ENCODE peak calls at places on chromosomes 11 and 22, in five cellular contexts. One of them, this sample, is unnamed.

GRCh38 chr22:43442386-43443060 is 30.7 kb downstream of the MPPED1 start:
- DNase-seq in psoas muscle: no peak
- DNase-seq in IMR-90: no peak
- DNase-seq in neural progenitor cell: no peak
- DNase-seq in HCT116: no peak
- DNase-seq in this sample: no peak

GRCh38 chr11:92632510-92632909 is 336.9 kb upstream of the MTNR1B start:
- DNase-seq in psoas muscle: no peak
- DNase-seq in IMR-90: no peak
- DNase-seq in neural progenitor cell: no peak
- DNase-seq in HCT116: no peak
- DNase-seq in this sample: peak; percentile 19

GRCh38 chr22:27094633-27095308 is 437.4 kb downstream of the MIAT start:
- DNase-seq in psoas muscle: no peak
- DNase-seq in IMR-90: peak; percentile 51
- DNase-seq in neural progenitor cell: no peak
- DNase-seq in HCT116: no peak
- DNase-seq in this sample: peak; percentile 62

GRCh38 chr11:27291954-27292641 is 70.9 kb downstream of the CCDC34 start:
- DNase-seq in psoas muscle: no peak
- DNase-seq in IMR-90: no peak
- DNase-seq in neural progenitor cell: no peak
- DNase-seq in HCT116: no peak
- DNase-seq in this sample: peak; percentile 63

GRCh38 chr11:118635237-118635591 is 27.8 kb downstream of the PHLDB1 start:
- DNase-seq in psoas muscle: no peak
- DNase-seq in IMR-90: no peak
- DNase-seq in neural progenitor cell: peak; percentile 68
- DNase-seq in HCT116: no peak
- DNase-seq in this sample: no peak

GRCh38 chr22:41471606-41472005 is 2.7 kb downstream of the ACO2 start:
- DNase-seq in psoas muscle: no peak
- DNase-seq in IMR-90: no peak
- DNase-seq in neural progenitor cell: no peak
- DNase-seq in HCT116: no peak
- DNase-seq in this sample: peak; percentile 52

GRCh38 chr11:115682101-115682500 is 177.9 kb upstream of the CADM1 start:
- DNase-seq in psoas muscle: no peak
- DNase-seq in IMR-90: peak; percentile 78
- DNase-seq in neural progenitor cell: no peak
- DNase-seq in HCT116: no peak
- DNase-seq in this sample: no peak

GRCh38 chr22:49460662-49461371 is 366.9 kb downstream of the BRD1 start:
- DNase-seq in psoas muscle: no peak
- DNase-seq in IMR-90: no peak
- DNase-seq in neural progenitor cell: no peak
- DNase-seq in HCT116: no peak
- DNase-seq in this sample: no peak

GRCh38 chr22:29092243-29092642 is 19.4 kb downstream of the KREMEN1 start:
- DNase-seq in psoas muscle: no peak
- DNase-seq in IMR-90: no peak
- DNase-seq in neural progenitor cell: no peak
- DNase-seq in HCT116: no peak
- DNase-seq in this sample: no peak

GRCh38 chr11:71936825-71937224 is 8.0 kb downstream of the RNF121 start:
- DNase-seq in psoas muscle: no peak
- DNase-seq in IMR-90: peak; percentile 53
- DNase-seq in neural progenitor cell: no peak
- DNase-seq in HCT116: peak; percentile 16
- DNase-seq in this sample: no peak

GRCh38 chr11:120168960-120169681 is 31.2 kb upstream of the TRIM29 start:
- DNase-seq in psoas muscle: peak; percentile 73
- DNase-seq in IMR-90: peak; percentile 45
- DNase-seq in neural progenitor cell: peak; percentile 85
- DNase-seq in HCT116: no peak
- DNase-seq in this sample: peak; percentile 81

GRCh38 chr11:67240575-67241389 is 25.5 kb upstream of the GRK2 start:
- DNase-seq in psoas muscle: peak; percentile 57
- DNase-seq in IMR-90: peak; percentile 75
- DNase-seq in neural progenitor cell: peak; percentile 68
- DNase-seq in HCT116: no peak
- DNase-seq in this sample: peak; percentile 84

GRCh38 chr11:120139316-120140069 is 1.6 kb upstream of the TRIM29 start:
- DNase-seq in psoas muscle: no peak
- DNase-seq in IMR-90: no peak
- DNase-seq in neural progenitor cell: no peak
- DNase-seq in HCT116: no peak
- DNase-seq in this sample: no peak

GRCh38 chr11:68804786-68805185 is 36.9 kb downstream of the CPT1A start:
- DNase-seq in psoas muscle: no peak
- DNase-seq in IMR-90: no peak
- DNase-seq in neural progenitor cell: no peak
- DNase-seq in HCT116: no peak
- DNase-seq in this sample: no peak

GRCh38 chr22:41699264-41700104 is at the start of gene MEI1:
- DNase-seq in psoas muscle: peak; percentile 88
- DNase-seq in IMR-90: peak; percentile 56
- DNase-seq in neural progenitor cell: peak; percentile 15
- DNase-seq in HCT116: no peak
- DNase-seq in this sample: peak; percentile 35

GRCh38 chr22:48444320-48445112 is 1383.2 kb downstream of the BRD1 start:
- DNase-seq in psoas muscle: no peak
- DNase-seq in IMR-90: no peak
- DNase-seq in neural progenitor cell: no peak
- DNase-seq in HCT116: no peak
- DNase-seq in this sample: no peak

GRCh38 chr22:24099661-24100060 is 81.6 kb upstream of the SUSD2 start:
- DNase-seq in psoas muscle: no peak
- DNase-seq in IMR-90: no peak
- DNase-seq in neural progenitor cell: no peak
- DNase-seq in HCT116: no peak
- DNase-seq in this sample: no peak

GRCh38 chr11:45079075-45079444 is 67.4 kb upstream of the PRDM11 start:
- DNase-seq in psoas muscle: no peak
- DNase-seq in IMR-90: no peak
- DNase-seq in neural progenitor cell: peak; percentile 62
- DNase-seq in HCT116: no peak
- DNase-seq in this sample: no peak

GRCh38 chr22:19823191-19823590 is 31.5 kb downstream of the GNB1L start:
- DNase-seq in psoas muscle: no peak
- DNase-seq in IMR-90: no peak
- DNase-seq in neural progenitor cell: no peak
- DNase-seq in HCT116: no peak
- DNase-seq in this sample: peak; percentile 4

GRCh38 chr11:32418836-32419235 is 16.5 kb downstream of the WT1 start:
- DNase-seq in psoas muscle: no peak
- DNase-seq in IMR-90: no peak
- DNase-seq in neural progenitor cell: no peak
- DNase-seq in HCT116: no peak
- DNase-seq in this sample: no peak

GRCh38 chr11:43943931-43944751 is 1.7 kb downstream of the C11orf96 start:
- DNase-seq in psoas muscle: peak; percentile 38
- DNase-seq in IMR-90: peak; percentile 28
- DNase-seq in neural progenitor cell: peak; percentile 42
- DNase-seq in HCT116: no peak
- DNase-seq in this sample: no peak

GRCh38 chr11:40306938-40307548 is 1152.4 kb downstream of the LRRC4C start:
- DNase-seq in psoas muscle: no peak
- DNase-seq in IMR-90: peak; percentile 63
- DNase-seq in neural progenitor cell: peak; percentile 65
- DNase-seq in HCT116: no peak
- DNase-seq in this sample: peak; percentile 66

GRCh38 chr11:34344410-34345011 is 13.3 kb downstream of the ABTB2 start:
- DNase-seq in psoas muscle: no peak
- DNase-seq in IMR-90: no peak
- DNase-seq in neural progenitor cell: no peak
- DNase-seq in HCT116: peak; percentile 51
- DNase-seq in this sample: no peak

GRCh38 chr22:44665115-44665514 is 36.9 kb upstream of the PRR5 start:
- DNase-seq in psoas muscle: no peak
- DNase-seq in IMR-90: no peak
- DNase-seq in neural progenitor cell: peak; percentile 23
- DNase-seq in HCT116: no peak
- DNase-seq in this sample: no peak

DNA sequence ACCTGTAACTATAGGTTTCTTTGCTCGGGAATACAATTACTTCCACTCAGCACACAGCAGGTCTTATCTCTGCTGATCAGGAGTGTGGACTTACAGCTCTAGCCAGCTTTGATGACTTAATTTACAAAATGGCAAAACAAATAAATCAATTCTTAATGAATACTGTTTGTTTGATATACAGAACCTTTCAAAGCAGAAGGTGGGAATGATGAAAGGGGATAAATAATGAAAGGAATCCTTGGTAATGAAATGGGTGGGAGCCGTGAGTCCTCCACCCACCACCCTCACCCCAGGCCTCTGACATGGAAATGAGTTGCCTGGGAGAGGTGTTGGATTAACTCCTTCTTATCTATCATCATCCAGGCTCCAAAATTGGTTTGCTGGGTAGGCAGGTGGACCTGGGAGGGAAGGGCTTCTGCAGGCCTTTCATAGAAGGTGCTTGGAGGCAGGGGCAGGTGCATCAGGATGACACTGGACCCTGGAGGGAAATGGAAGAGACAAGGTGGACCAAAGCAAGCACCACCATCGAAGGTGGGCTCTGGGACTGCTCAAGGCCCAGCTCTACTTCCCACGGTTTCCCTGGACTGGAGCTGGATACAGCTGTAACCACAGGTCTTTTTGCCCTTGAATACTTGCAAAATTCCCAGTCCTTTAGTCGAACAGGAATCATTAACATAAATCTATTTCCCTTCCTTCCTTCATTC is 23.0 kb downstream of the POU2AF1 start:
- DNase-seq in psoas muscle: no peak
- DNase-seq in IMR-90: no peak
- DNase-seq in neural progenitor cell: no peak
- DNase-seq in HCT116: no peak
- DNase-seq in this sample: no peak
- H3K4me1 ChIP-seq in psoas muscle: no peaks in the 10 kb centered on the region
- H3K4me1 ChIP-seq in IMR-90: no peaks in the 10 kb centered on the region
- H3K4me1 ChIP-seq in neural progenitor cell: no peaks in the 10 kb centered on the region
- H3K4me1 ChIP-seq in HCT116: no peaks in the 10 kb centered on the region
- H3K4me1 ChIP-seq in this sample: peaks cover 46% of the 10 kb centered on the region

GRCh38 chr11:133160754-133161153 is 371.5 kb downstream of the OPCML start:
- DNase-seq in psoas muscle: no peak
- DNase-seq in IMR-90: no peak
- DNase-seq in neural progenitor cell: no peak
- DNase-seq in HCT116: no peak
- DNase-seq in this sample: no peak

GRCh38 chr11:133162228-133162627 is 370.1 kb downstream of the OPCML start:
- DNase-seq in psoas muscle: no peak
- DNase-seq in IMR-90: no peak
- DNase-seq in neural progenitor cell: no peak
- DNase-seq in HCT116: no peak
- DNase-seq in this sample: peak; percentile 52

GRCh38 chr11:133153031-133153430 is 379.3 kb downstream of the OPCML start:
- DNase-seq in psoas muscle: no peak
- DNase-seq in IMR-90: no peak
- DNase-seq in neural progenitor cell: no peak
- DNase-seq in HCT116: no peak
- DNase-seq in this sample: no peak

GRCh38 chr11:133157180-133157579 is 375.1 kb downstream of the OPCML start:
- DNase-seq in psoas muscle: no peak
- DNase-seq in IMR-90: no peak
- DNase-seq in neural progenitor cell: peak; percentile 68
- DNase-seq in HCT116: no peak
- DNase-seq in this sample: no peak
- TF ChIP-seq CTCF in psoas muscle: no peak
- TF ChIP-seq CTCF in IMR-90: no peak
- TF ChIP-seq CTCF in neural progenitor cell: peak; percentile 63
- TF ChIP-seq CTCF in HCT116: no peak
- TF ChIP-seq CTCF in this sample: peak; percentile 10

DNA sequence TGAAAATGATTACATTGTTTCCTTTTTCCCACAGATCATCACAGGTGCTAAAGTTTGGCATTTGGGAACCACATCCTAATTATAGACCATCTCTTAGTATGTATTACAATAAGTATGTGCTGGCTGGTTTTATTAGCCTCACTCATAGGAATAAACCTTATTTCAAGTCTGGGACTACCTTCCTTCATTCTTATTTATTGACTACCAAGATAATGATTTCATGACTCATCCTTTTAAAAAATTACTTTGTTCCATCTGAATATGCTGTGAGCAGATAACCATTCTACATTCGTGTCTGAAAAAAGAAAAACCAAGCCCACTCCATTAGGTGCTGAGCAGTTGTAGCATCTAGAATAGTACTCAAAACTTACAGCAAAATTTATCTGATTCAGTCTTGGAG is 12.3 kb downstream of the TNRC6B start:
- DNase-seq in psoas muscle: no peak
- DNase-seq in IMR-90: peak; percentile 26
- DNase-seq in neural progenitor cell: no peak
- DNase-seq in HCT116: no peak
- DNase-seq in this sample: no peak
- H3K4me1 ChIP-seq in psoas muscle: peaks cover 80% of the 10 kb centered on the region
- H3K4me1 ChIP-seq in IMR-90: peaks cover 6% of the 10 kb centered on the region
- H3K4me1 ChIP-seq in neural progenitor cell: peaks cover 51% of the 10 kb centered on the region
- H3K4me1 ChIP-seq in HCT116: no peaks in the 10 kb centered on the region
- H3K4me1 ChIP-seq in this sample: peaks cover 29% of the 10 kb centered on the region

GRCh38 chr11:46223252-46223513 is 54.3 kb upstream of the CREB3L1 start:
- DNase-seq in psoas muscle: no peak
- DNase-seq in IMR-90: no peak
- DNase-seq in neural progenitor cell: no peak
- DNase-seq in HCT116: no peak
- DNase-seq in this sample: no peak

GRCh38 chr11:46216765-46217089 is 60.7 kb upstream of the CREB3L1 start:
- DNase-seq in psoas muscle: no peak
- DNase-seq in IMR-90: no peak
- DNase-seq in neural progenitor cell: no peak
- DNase-seq in HCT116: no peak
- DNase-seq in this sample: no peak

GRCh38 chr11:46220313-46220712 is 57.1 kb upstream of the CREB3L1 start:
- DNase-seq in psoas muscle: no peak
- DNase-seq in IMR-90: no peak
- DNase-seq in neural progenitor cell: no peak
- DNase-seq in HCT116: no peak
- DNase-seq in this sample: no peak

DNA sequence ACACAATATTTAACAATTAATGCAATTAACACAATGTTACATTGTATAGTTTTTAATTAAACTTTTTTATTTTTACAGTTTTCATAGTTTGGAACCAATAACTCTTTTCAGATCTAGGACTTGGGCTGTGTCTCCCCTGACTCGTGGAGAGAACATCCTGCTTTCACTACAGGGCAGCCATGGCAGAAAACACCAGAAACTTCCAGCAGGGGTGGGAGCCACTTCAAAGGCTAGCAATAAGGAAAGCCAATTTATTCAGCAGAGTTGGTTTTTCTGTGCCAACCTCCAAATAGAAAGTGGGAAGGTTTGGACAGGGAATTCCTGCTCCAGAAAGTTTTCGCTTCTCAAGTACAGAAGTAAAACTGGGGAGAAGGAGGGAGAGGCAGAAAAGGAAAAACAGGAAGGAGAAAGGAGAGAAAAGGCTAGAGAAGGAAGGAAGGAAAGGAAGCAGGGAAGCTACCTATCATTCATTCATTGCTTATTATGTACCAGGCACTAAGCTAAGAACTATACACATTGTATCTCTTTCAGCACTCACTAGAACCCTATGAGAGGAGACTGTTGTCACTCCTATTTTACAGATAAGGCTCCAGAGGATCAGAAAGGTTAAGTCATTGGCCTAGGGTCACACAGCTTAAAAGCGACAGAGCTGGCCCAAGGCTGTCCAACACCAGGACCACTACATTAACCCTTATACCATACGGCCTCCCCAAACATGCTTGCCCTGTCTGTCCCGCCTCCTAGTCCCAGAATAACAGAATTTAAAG is 54.8 kb upstream of the CREB3L1 start:
- DNase-seq in psoas muscle: no peak
- DNase-seq in IMR-90: peak; percentile 7
- DNase-seq in neural progenitor cell: no peak
- DNase-seq in HCT116: no peak
- DNase-seq in this sample: no peak
- TF ChIP-seq CTCF in psoas muscle: no peak
- TF ChIP-seq CTCF in IMR-90: no peak
- TF ChIP-seq CTCF in neural progenitor cell: no peak
- TF ChIP-seq CTCF in HCT116: no peak
- TF ChIP-seq CTCF in this sample: no peak

This sample was measured in hepatocyte.